ENCODE peak calls at places on chromosome 7, in six cellular contexts. O is AG10803, W is foreskin fibroblast, D is AG04449, I is uterus, B is GM12865. Q is an unnamed sample.

GRCh38 chr7:115087437-115087836 is 165.5 kb downstream of the MDFIC start:
- DNase-seq in W (peak; percentile 83), I (no peak), B (no peak), O (peak; percentile 80), D (peak; percentile 29), Q (peak; percentile 76)

GRCh38 chr7:69123003-69123402 is 475.3 kb upstream of the AUTS2 start:
- DNase-seq in I (no peak), B (no peak), O (no peak), W (no peak), D (no peak), Q (no peak)

GRCh38 chr7:101915000-101915399 is 97.6 kb downstream of the CUX1 start:
- DNase-seq in I (no peak), O (no peak), W (no peak), D (no peak), B (no peak), Q (no peak)

GRCh38 chr7:150432915-150433892 is 17.2 kb upstream of the GIMAP8 start:
- DNase-seq in D (no peak), I (no peak), B (peak; percentile 77), W (no peak), O (no peak), Q (no peak)

GRCh38 chr7:79272066-79272669 is 181.3 kb downstream of the MAGI2 start:
- DNase-seq in B (peak; percentile 24), I (no peak), W (peak; percentile 30), D (no peak), O (peak; percentile 59), Q (no peak)

GRCh38 chr7:52006674-52007073 is 690.1 kb upstream of the COBL start:
- DNase-seq in I (no peak), D (no peak), B (no peak), W (no peak), O (no peak), Q (no peak)

GRCh38 chr7:42993038-42993437 is 60.9 kb downstream of the MRPL32 start:
- DNase-seq in I (no peak), B (no peak), D (no peak), W (no peak), O (no peak), Q (no peak)

GRCh38 chr7:48351893-48352292 is 180.6 kb downstream of the ABCA13 start:
- DNase-seq in I (no peak), O (no peak), D (no peak), B (no peak), W (no peak), Q (no peak)

GRCh38 chr7:36005876-36006275 is 147.2 kb upstream of the EEPD1 start:
- DNase-seq in W (no peak), D (no peak), I (no peak), O (no peak), B (no peak), Q (no peak)

GRCh38 chr7:156073366-156074052 is 261.2 kb upstream of the SHH start:
- DNase-seq in B (no peak), W (no peak), D (no peak), O (no peak), I (no peak), Q (no peak)

GRCh38 chr7:140982508-140982907 is 32.2 kb downstream of the MRPS33 start:
- DNase-seq in I (no peak), D (no peak), O (no peak), W (no peak), B (peak; percentile 16), Q (no peak)

GRCh38 chr7:192035-192649 is at the start of gene FAM20C:
- DNase-seq in W (peak; percentile 92), I (peak; percentile 84), B (no peak), D (no peak), O (peak; percentile 84), Q (peak; percentile 49)

GRCh38 chr7:65971021-65971420 is 11.0 kb downstream of the GUSB start:
- DNase-seq in O (no peak), B (no peak), D (no peak), W (no peak), I (no peak), Q (no peak)

GRCh38 chr7:16078076-16078952 is 343.0 kb downstream of the CRPPA start:
- DNase-seq in I (no peak), O (peak; percentile 62), B (peak; percentile 56), W (peak; percentile 37), D (no peak), Q (no peak)

GRCh38 chr7:16071246-16071857 is 350.0 kb downstream of the CRPPA start:
- DNase-seq in W (peak; percentile 34), D (no peak), I (no peak), B (peak; percentile 59), O (peak; percentile 69), Q (no peak)

GRCh38 chr7:78080811-78081210 is 282.2 kb downstream of the PHTF2 start:
- DNase-seq in I (no peak), W (no peak), B (no peak), D (no peak), O (peak; percentile 6), Q (no peak)

GRCh38 chr7:133110312-133110711 is 28.4 kb upstream of the CHCHD3 start:
- DNase-seq in B (no peak), O (no peak), W (no peak), D (no peak), I (no peak), Q (no peak)

GRCh38 chr7:44257618-44258422 is 57.0 kb downstream of the YKT6 start:
- DNase-seq in I (peak; percentile 62), D (peak; percentile 49), B (peak; percentile 91), W (peak; percentile 97), O (peak; percentile 82), Q (peak; percentile 71)

GRCh38 chr7:107505997-107506682 is 36.3 kb downstream of the GPR22 start:
- DNase-seq in D (no peak), W (no peak), O (no peak), B (peak; percentile 9), I (no peak), Q (no peak)

GRCh38 chr7:86950944-86951343 is 108.5 kb downstream of the ELAPOR2 start:
- DNase-seq in B (no peak), D (no peak), O (no peak), I (no peak), W (no peak), Q (no peak)

GRCh38 chr7:97801108-97801507 is 69.2 kb downstream of the TAC1 start:
- DNase-seq in D (no peak), O (no peak), I (no peak), W (no peak), B (no peak), Q (no peak)

GRCh38 chr7:87003872-87004798 is 55.3 kb downstream of the ELAPOR2 start:
- DNase-seq in O (no peak), D (no peak), I (no peak), W (no peak), B (peak; percentile 18), Q (no peak)

GRCh38 chr7:25830228-25830627 is 321.8 kb upstream of the NFE2L3 start:
- DNase-seq in I (no peak), O (no peak), B (no peak), D (no peak), W (no peak), Q (no peak)

GRCh38 chr7:83861-84632 is 108.3 kb upstream of the FAM20C start:
- DNase-seq in O (no peak), I (no peak), B (no peak), D (no peak), W (no peak), Q (no peak)

DNA sequence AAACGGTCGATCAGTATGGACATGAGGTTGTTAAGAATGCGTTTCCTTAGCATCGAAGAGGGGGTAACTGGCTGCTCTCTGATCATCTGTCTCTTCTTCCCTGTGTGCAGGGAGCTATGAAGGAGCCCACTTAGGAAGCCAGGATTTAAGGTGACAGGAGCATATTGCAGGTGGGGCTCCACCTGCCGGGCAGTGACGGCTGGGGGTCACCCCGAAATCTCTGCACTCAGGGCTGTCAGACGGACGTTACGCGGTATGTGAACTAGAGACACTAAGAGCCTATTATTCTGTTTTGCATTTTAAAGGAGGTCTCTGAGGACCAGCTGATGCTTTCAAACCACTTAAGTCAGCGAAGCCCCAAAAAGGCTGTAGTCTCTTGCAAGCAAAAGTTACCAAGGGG is 64.4 kb downstream of the CARD11 start:
- DNase-seq in I (no peak), W (no peak), B (peak; percentile 44), D (no peak), O (no peak), Q (no peak)
- H3K4me3 ChIP-seq in I (no peak overlapping the region), W (no peak overlapping the region), B (peak overlapping the region; percentile 38), D (no peak overlapping the region), O (no peak overlapping the region), Q (no peak overlapping the region)

GRCh38 chr7:27217951-27218350 is 18.1 kb upstream of the HOXA13 start:
- DNase-seq in B (no peak), D (no peak), O (no peak), I (no peak), W (no peak), Q (no peak)

GRCh38 chr7:27223941-27224590 is 18.5 kb upstream of the EVX1 start:
- DNase-seq in O (no peak), D (no peak), I (no peak), B (no peak), W (no peak), Q (no peak)

GRCh38 chr7:27221201-27221797 is 21.3 kb upstream of the EVX1 start:
- DNase-seq in W (no peak), D (no peak), I (no peak), B (peak; percentile 33), O (no peak), Q (no peak)

GRCh38 chr7:27219821-27220220 is 19.9 kb upstream of the HOXA13 start:
- DNase-seq in O (no peak), W (no peak), D (no peak), I (no peak), B (no peak), Q (no peak)

DNA sequence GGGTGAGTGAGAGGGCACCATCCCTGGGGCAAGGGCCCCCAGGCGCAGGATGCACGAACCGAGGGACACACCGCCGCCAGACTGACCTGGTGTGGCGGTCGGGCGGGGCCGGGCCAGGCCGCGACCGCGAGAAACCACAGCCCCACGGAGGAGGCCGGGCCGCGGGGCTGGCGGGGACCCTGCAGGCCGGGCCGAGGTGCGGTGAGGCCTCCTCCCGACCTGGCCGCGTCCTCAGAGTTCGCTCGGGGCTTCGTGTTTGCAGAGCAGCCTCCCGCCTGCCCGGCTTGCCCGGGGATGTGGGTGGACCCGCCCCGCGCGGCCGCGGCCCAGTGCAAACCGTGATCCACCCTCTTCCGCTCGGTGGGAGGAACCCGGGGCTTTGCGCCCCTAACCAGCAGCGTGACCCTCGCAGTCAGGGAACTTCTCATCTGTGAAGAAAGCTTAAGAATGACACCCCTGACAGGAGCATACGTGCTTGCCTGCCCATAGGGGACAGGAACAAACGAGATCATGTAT is 20.6 kb upstream of the HOXA13 start:
- DNase-seq in I (no peak), D (no peak), B (no peak), W (no peak), O (no peak), Q (no peak)
- H3K4me3 ChIP-seq in I (no peak overlapping the region), D (no peak overlapping the region), B (no peak overlapping the region), W (no peak overlapping the region), O (no peak overlapping the region), Q (no peak overlapping the region)

DNA sequence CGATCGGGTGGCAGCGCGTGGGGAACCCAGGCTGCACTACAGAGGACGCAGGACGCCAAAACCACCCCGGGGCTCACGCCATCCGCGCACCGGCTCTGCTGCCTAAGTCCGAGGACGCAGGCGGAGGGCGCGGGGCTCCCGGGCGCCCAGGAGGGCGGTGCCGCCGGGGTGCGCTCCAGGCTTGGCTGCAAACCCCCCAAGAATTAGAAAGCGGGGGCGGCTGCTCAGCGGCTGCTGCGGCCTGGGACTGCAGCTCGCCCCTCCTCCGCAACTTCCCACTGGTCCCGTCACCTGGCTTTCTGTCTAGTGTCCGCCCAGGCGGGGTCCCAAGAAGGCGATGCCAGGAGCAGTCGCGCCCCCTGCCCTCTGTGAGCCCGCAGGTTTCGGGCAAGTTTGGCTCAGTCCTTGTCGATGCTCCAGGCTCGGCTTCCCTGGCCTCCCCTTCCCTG is 1.7 kb upstream of the POU6F2 start:
- DNase-seq in D (no peak), I (no peak), W (no peak), B (no peak), O (no peak), Q (no peak)
- H3K4me3 ChIP-seq in D (no peak overlapping the region), I (no peak overlapping the region), W (no peak overlapping the region), B (no peak overlapping the region), O (no peak overlapping the region), Q (peak overlapping the region; percentile 18)

GRCh38 chr7:105878746-105879605 is 2.6 kb upstream of the ATXN7L1 start:
- DNase-seq in D (no peak), O (no peak), I (no peak), B (no peak), W (no peak), Q (no peak)
- H3K4me3 ChIP-seq in D (no peak overlapping the region), O (no peak overlapping the region), I (no peak overlapping the region), B (no peak overlapping the region), W (no peak overlapping the region), Q (no peak overlapping the region)